ENCODE peak calls at places on chromosomes 13 and 19, in ten cellular contexts. B is IMR-90, E is BE2C, H is mucosa of descending colon, L is right atrium auricular region, F is cardiac muscle cell, U is thoracic aorta, V is breast epithelium, P is thyroid gland, J is hepatocyte. A is an unnamed sample. For H3K36me3 and H3K4me1, the result is how much of the 10 kb centered on the place peaks cover.

GRCh38 chr19:18789422-18789832 is 1.7 kb downstream of the COMP start:
- DNase-seq in B (no peak), E (no peak), H (no peak), L (no peak), F (peak), U (no peak), V (no peak), P (no peak), J (no peak), A (no peak)

GRCh38 chr19:16893686-16893990 is 4.8 kb downstream of the F2RL3 start:
- DNase-seq in B (no peak), E (peak), H (no peak), L (no peak), F (no peak), U (no peak), V (no peak), P (peak), J (no peak), A (no peak)

GRCh38 chr13:62678039-62678438 is 1262.4 kb upstream of the PCDH20 start:
- DNase-seq in B (no peak), E (no peak), H (no peak), L (no peak), F (no peak), U (no peak), V (no peak), P (no peak), J (no peak), A (no peak)

GRCh38 chr13:75934889-75935288 is 298.8 kb downstream of the LMO7 start:
- DNase-seq in B (peak), E (no peak), H (no peak), L (no peak), F (no peak), U (no peak), V (no peak), P (no peak), J (no peak), A (no peak)

GRCh38 chr13:113742000-113742441 is 17.0 kb upstream of the TMEM255B start:
- DNase-seq in B (peak), E (peak), H (peak), L (no peak), F (peak), U (no peak), V (no peak), P (peak), J (peak), A (peak)

GRCh38 chr19:57927587-57927986 is 7.6 kb downstream of the ZNF418 start:
- DNase-seq in B (no peak), E (no peak), H (no peak), L (no peak), F (no peak), U (no peak), V (no peak), P (no peak), J (no peak), A (no peak)

GRCh38 chr19:15276620-15277019 is 44.4 kb upstream of the EPHX3 start:
- DNase-seq in B (no peak), E (no peak), H (no peak), L (no peak), F (no peak), U (no peak), V (no peak), P (no peak), J (no peak), A (no peak)

GRCh38 chr19:18519962-18520847 is 1.7 kb downstream of the ELL start:
- DNase-seq in B (peak), E (peak), H (peak), L (peak), F (peak), U (no peak), V (peak), P (peak), J (peak), A (peak)

GRCh38 chr19:49861127-49861526 is 6.2 kb downstream of the PNKP start:
- DNase-seq in B (no peak), E (no peak), H (peak), L (no peak), F (no peak), U (no peak), V (no peak), P (no peak), J (peak), A (no peak)

GRCh38 chr13:46119883-46120614 is 15.2 kb upstream of the CPB2 start:
- DNase-seq in B (peak), E (peak), H (no peak), L (no peak), F (no peak), U (no peak), V (no peak), P (peak), J (peak), A (no peak)

GRCh38 chr13:26971990-26972888 is 199.4 kb downstream of the USP12 start:
- DNase-seq in B (peak), E (peak), H (peak), L (no peak), F (peak), U (no peak), V (no peak), P (no peak), J (peak), A (peak)

GRCh38 chr13:41780736-41781708 is 179.9 kb downstream of the VWA8 start:
- DNase-seq in B (peak), E (no peak), H (no peak), L (no peak), F (no peak), U (no peak), V (no peak), P (peak), J (no peak), A (no peak)

GRCh38 chr19:2479556-2480194 is 3.7 kb downstream of the GADD45B start:
- DNase-seq in B (no peak), E (no peak), H (no peak), L (peak), F (no peak), U (no peak), V (no peak), P (no peak), J (no peak), A (no peak)

GRCh38 chr19:52748336-52748950 is 13.6 kb upstream of the ZNF611 start:
- DNase-seq in B (peak), E (no peak), H (no peak), L (peak), F (peak), U (no peak), V (no peak), P (peak), J (peak), A (no peak)

GRCh38 chr19:52171321-52172169 is at the start of gene ZNF836:
- DNase-seq in B (peak), E (peak), H (peak), L (peak), F (peak), U (peak), V (peak), P (peak), J (peak), A (peak)

GRCh38 chr19:9673912-9674668 is 810 bp downstream of the ZNF562 start:
- DNase-seq in B (peak), E (no peak), H (no peak), L (no peak), F (no peak), U (no peak), V (no peak), P (no peak), J (no peak), A (peak)

GRCh38 chr19:5123646-5124045 is 154.7 kb downstream of the KDM4B start:
- DNase-seq in B (no peak), E (peak), H (no peak), L (no peak), F (no peak), U (no peak), V (no peak), P (no peak), J (no peak), A (no peak)

GRCh38 chr13:101341464-101341863 is 74.8 kb downstream of the NALCN start:
- DNase-seq in B (peak), E (no peak), H (no peak), L (no peak), F (no peak), U (no peak), V (no peak), P (no peak), J (no peak), A (no peak)

GRCh38 chr13:45349438-45349837 is 8.5 kb upstream of the TPT1 start:
- DNase-seq in B (peak), E (no peak), H (no peak), L (no peak), F (no peak), U (no peak), V (no peak), P (no peak), J (no peak), A (no peak)

GRCh38 chr13:112481458-112481857 is 105.3 kb downstream of the SPACA7 start:
- DNase-seq in B (no peak), E (no peak), H (no peak), L (no peak), F (no peak), U (no peak), V (no peak), P (no peak), J (no peak), A (no peak)

GRCh38 chr19:42150353-42150752 is 18.1 kb upstream of the POU2F2 start:
- DNase-seq in B (no peak), E (no peak), H (no peak), L (no peak), F (no peak), U (no peak), V (no peak), P (no peak), J (no peak), A (no peak)

GRCh38 chr19:49231389-49231788 is 73.8 kb downstream of the TRPM4 start:
- DNase-seq in B (no peak), E (no peak), H (no peak), L (no peak), F (no peak), U (no peak), V (no peak), P (no peak), J (no peak), A (no peak)

GRCh38 chr19:5714819-5715218 is 5.1 kb downstream of the LONP1 start:
- DNase-seq in B (no peak), E (no peak), H (no peak), L (no peak), F (no peak), U (no peak), V (no peak), P (no peak), J (no peak), A (no peak)

GRCh38 chr13:27839809-27840467 is 47.7 kb downstream of the GSX1 start:
- DNase-seq in B (no peak), E (no peak), H (no peak), L (peak), F (no peak), U (no peak), V (no peak), P (no peak), J (no peak), A (no peak)

GRCh38 chr13:75839418-75839817 is 203.3 kb downstream of the LMO7 start:
- DNase-seq in B (no peak), E (no peak), H (no peak), L (no peak), F (no peak), U (no peak), V (no peak), P (no peak), J (no peak), A (no peak)

GRCh38 chr13:93794197-93794885 is 567.7 kb downstream of the GPC6 start:
- DNase-seq in B (peak), E (no peak), H (no peak), L (no peak), F (no peak), U (no peak), V (no peak), P (no peak), J (no peak), A (no peak)

GRCh38 chr19:6464070-6464873 is at the start of gene CRB3:
- DNase-seq in B (no peak), E (no peak), H (peak), L (no peak), F (no peak), U (no peak), V (peak), P (peak), J (peak), A (peak)

GRCh38 chr13:39284801-39285388 is 246.6 kb downstream of the NHLRC3 start:
- DNase-seq in B (peak), E (no peak), H (no peak), L (no peak), F (no peak), U (no peak), V (no peak), P (no peak), J (no peak), A (no peak)

GRCh38 chr19:19820774-19821315 is 705 bp downstream of the ZNF506 start:
- DNase-seq in B (no peak), E (no peak), H (no peak), L (no peak), F (peak), U (no peak), V (no peak), P (peak), J (no peak), A (no peak)

GRCh38 chr13:23610966-23611486 is 40.8 kb downstream of the TNFRSF19 start:
- DNase-seq in B (peak), E (no peak), H (no peak), L (no peak), F (no peak), U (no peak), V (no peak), P (peak), J (no peak), A (peak)

GRCh38 chr19:41402010-41402409 is 4.4 kb downstream of the BCKDHA start:
- DNase-seq in B (no peak), E (no peak), H (no peak), L (no peak), F (no peak), U (no peak), V (no peak), P (no peak), J (no peak), A (no peak)

GRCh38 chr19:655691-656090 is 7.3 kb downstream of the RNF126 start:
- DNase-seq in B (no peak), E (no peak), H (peak), L (no peak), F (no peak), U (no peak), V (no peak), P (no peak), J (no peak), A (no peak)
- H3K36me3 ChIP-seq in B (under half), E (half or more), H (under half), L (under half), F (under half), U (under half), V (under half), P (under half), J (under half), A (under half)

GRCh38 chr19:13159713-13160112 is 9.5 kb downstream of the IER2 start:
- DNase-seq in B (no peak), E (no peak), H (no peak), L (no peak), F (no peak), U (no peak), V (no peak), P (no peak), J (no peak), A (no peak)
- H3K4me1 ChIP-seq in B (under half), E (under half), H (under half), L (under half), F (under half), U (under half), V (under half), P (under half), J (under half), A (under half)

GRCh38 chr19:43626838-43627237 is 7.4 kb upstream of the ZNF428 start:
- DNase-seq in B (no peak), E (no peak), H (no peak), L (no peak), F (no peak), U (no peak), V (no peak), P (no peak), J (no peak), A (no peak)
- H3K36me3 ChIP-seq in B (under half), E (under half), H (under half), L (under half), F (under half), U (under half), V (under half), P (under half), J (under half), A (under half)

DNA sequence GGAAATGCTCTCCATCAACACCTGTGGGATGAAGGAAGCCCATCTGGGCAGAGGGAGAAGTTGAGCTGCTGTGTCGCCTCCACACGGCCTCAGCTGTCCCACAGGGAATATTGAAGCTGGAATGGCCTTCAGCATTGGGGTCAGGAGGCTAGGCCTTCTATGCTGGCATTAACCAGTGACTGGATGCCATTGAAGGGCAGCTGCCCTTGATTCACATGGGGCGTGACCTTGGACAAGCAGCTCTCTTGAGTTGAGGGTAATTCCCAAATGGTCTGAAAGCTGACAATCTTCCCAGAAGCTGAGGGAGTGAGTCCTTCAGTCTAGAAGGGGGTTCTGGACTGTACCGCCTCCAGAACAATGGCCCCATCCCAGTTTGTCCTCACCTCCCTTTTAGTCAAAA is 6.7 kb downstream of the BCL3 start:
- DNase-seq in B (no peak), E (no peak), H (no peak), L (no peak), F (no peak), U (no peak), V (no peak), P (no peak), J (no peak), A (no peak)
- H3K4me1 ChIP-seq in B (half or more), E (under half), H (under half), L (under half), F (under half), U (half or more), V (under half), P (half or more), J (under half), A (under half)

A was measured in colonic mucosa.